ENCODE peak calls at places on chromosomes 4 and X, in five cellular contexts. Y, P, W, S and Q are unnamed samples.

GRCh38 chr4:152265149-152265621 is 270.7 kb downstream of the FBXW7 start:
- DNase-seq in Y (no peak), P (peak; percentile 77), W (no peak), S (no peak), Q (no peak)

GRCh38 chr4:13940921-13941320 is 313.4 kb upstream of the BOD1L1 start:
- DNase-seq in Y (no peak), P (no peak), W (peak; percentile 23), S (no peak), Q (no peak)

GRCh38 chr4:10083861-10084641 is 32.5 kb downstream of the WDR1 start:
- DNase-seq in Y (no peak), P (no peak), W (no peak), S (no peak), Q (no peak)

GRCh38 chr4:174244441-174244840 is 39.0 kb downstream of the FBXO8 start:
- DNase-seq in Y (no peak), P (no peak), W (no peak), S (no peak), Q (no peak)

GRCh38 chr4:168514249-168514852 is 17.5 kb downstream of the PALLD start:
- DNase-seq in Y (no peak), P (peak; percentile 61), W (peak; percentile 36), S (peak; percentile 40), Q (no peak)

GRCh38 chrX:53682885-53683555 is 3.5 kb downstream of the HUWE1 start:
- DNase-seq in Y (no peak), P (peak; percentile 57), W (peak; percentile 46), S (peak; percentile 37), Q (peak; percentile 8)

GRCh38 chrX:40729923-40730584 is 5.3 kb downstream of the MED14 start:
- DNase-seq in Y (no peak), P (no peak), W (no peak), S (no peak), Q (no peak)

GRCh38 chrX:13666836-13667235 is 13.9 kb downstream of the TCEANC start:
- DNase-seq in Y (no peak), P (peak; percentile 52), W (no peak), S (no peak), Q (no peak)

GRCh38 chr4:113738251-113738650 is 23.3 kb downstream of the CAMK2D start:
- DNase-seq in Y (no peak), P (peak; percentile 81), W (peak; percentile 26), S (no peak), Q (no peak)

GRCh38 chrX:114361076-114361475 is 222.8 kb upstream of the HTR2C start:
- DNase-seq in Y (no peak), P (no peak), W (no peak), S (no peak), Q (no peak)